ENCODE peak calls at places on chromosomes 6 and 20, in nine cellular contexts. One of them, this sample, is unnamed. For H3K4me1, the result is how much of the 10 kb centered on the place peaks cover.

GRCh38 chr20:59835057-59835447 is 98.4 kb downstream of the SYCP2 start:
- DNase-seq in tibial artery: no peak
- DNase-seq in PC-9: no peak
- DNase-seq in GM12878: no peak
- DNase-seq in IMR-90: no peak
- DNase-seq in cardiac muscle cell: peak
- DNase-seq in A549: no peak
- DNase-seq in neural progenitor cell: no peak
- DNase-seq in kidney: peak
- DNase-seq in this sample: no peak

GRCh38 chr6:126628125-126628524 is 288.2 kb downstream of the CENPW start:
- DNase-seq in tibial artery: no peak
- DNase-seq in PC-9: no peak
- DNase-seq in GM12878: no peak
- DNase-seq in IMR-90: no peak
- DNase-seq in cardiac muscle cell: no peak
- DNase-seq in A549: no peak
- DNase-seq in neural progenitor cell: no peak
- DNase-seq in kidney: no peak
- DNase-seq in this sample: no peak

GRCh38 chr20:24912397-24913075 is 36.5 kb upstream of the CST7 start:
- DNase-seq in tibial artery: no peak
- DNase-seq in PC-9: no peak
- DNase-seq in GM12878: no peak
- DNase-seq in IMR-90: no peak
- DNase-seq in cardiac muscle cell: no peak
- DNase-seq in A549: no peak
- DNase-seq in neural progenitor cell: no peak
- DNase-seq in kidney: no peak
- DNase-seq in this sample: no peak

GRCh38 chr6:107173779-107174178 is 58.5 kb upstream of the BEND3 start:
- DNase-seq in tibial artery: no peak
- DNase-seq in PC-9: no peak
- DNase-seq in GM12878: no peak
- DNase-seq in IMR-90: peak
- DNase-seq in cardiac muscle cell: peak
- DNase-seq in A549: no peak
- DNase-seq in neural progenitor cell: no peak
- DNase-seq in kidney: no peak
- DNase-seq in this sample: no peak

GRCh38 chr20:62841705-62842212 is 19.9 kb downstream of the TCFL5 start:
- DNase-seq in tibial artery: no peak
- DNase-seq in PC-9: no peak
- DNase-seq in GM12878: no peak
- DNase-seq in IMR-90: no peak
- DNase-seq in cardiac muscle cell: no peak
- DNase-seq in A549: no peak
- DNase-seq in neural progenitor cell: no peak
- DNase-seq in kidney: peak
- DNase-seq in this sample: no peak

GRCh38 chr6:129683606-129684322 is 26.2 kb downstream of the ARHGAP18 start:
- DNase-seq in tibial artery: peak
- DNase-seq in PC-9: peak
- DNase-seq in GM12878: peak
- DNase-seq in IMR-90: peak
- DNase-seq in cardiac muscle cell: peak
- DNase-seq in A549: peak
- DNase-seq in neural progenitor cell: no peak
- DNase-seq in kidney: peak
- DNase-seq in this sample: no peak

GRCh38 chr20:32116079-32116521 is 6.6 kb downstream of the TM9SF4 start:
- DNase-seq in tibial artery: no peak
- DNase-seq in PC-9: no peak
- DNase-seq in GM12878: no peak
- DNase-seq in IMR-90: peak
- DNase-seq in cardiac muscle cell: no peak
- DNase-seq in A549: no peak
- DNase-seq in neural progenitor cell: no peak
- DNase-seq in kidney: no peak
- DNase-seq in this sample: no peak

GRCh38 chr20:42277203-42277602 is 659.0 kb upstream of the CHD6 start:
- DNase-seq in tibial artery: no peak
- DNase-seq in PC-9: no peak
- DNase-seq in GM12878: no peak
- DNase-seq in IMR-90: no peak
- DNase-seq in cardiac muscle cell: no peak
- DNase-seq in A549: no peak
- DNase-seq in neural progenitor cell: peak
- DNase-seq in kidney: no peak
- DNase-seq in this sample: no peak

GRCh38 chr6:137823826-137824501 is 43.1 kb upstream of the TNFAIP3 start:
- DNase-seq in tibial artery: peak
- DNase-seq in PC-9: no peak
- DNase-seq in GM12878: no peak
- DNase-seq in IMR-90: peak
- DNase-seq in cardiac muscle cell: peak
- DNase-seq in A549: no peak
- DNase-seq in neural progenitor cell: peak
- DNase-seq in kidney: no peak
- DNase-seq in this sample: no peak

GRCh38 chr6:91566467-91566866 is 979.6 kb upstream of the MAP3K7 start:
- DNase-seq in tibial artery: no peak
- DNase-seq in PC-9: no peak
- DNase-seq in GM12878: no peak
- DNase-seq in IMR-90: peak
- DNase-seq in cardiac muscle cell: no peak
- DNase-seq in A549: no peak
- DNase-seq in neural progenitor cell: no peak
- DNase-seq in kidney: no peak
- DNase-seq in this sample: no peak

GRCh38 chr6:125099211-125100017 is 54.2 kb upstream of the TPD52L1 start:
- DNase-seq in tibial artery: peak
- DNase-seq in PC-9: peak
- DNase-seq in GM12878: no peak
- DNase-seq in IMR-90: peak
- DNase-seq in cardiac muscle cell: peak
- DNase-seq in A549: peak
- DNase-seq in neural progenitor cell: peak
- DNase-seq in kidney: peak
- DNase-seq in this sample: peak

GRCh38 chr6:82237013-82237412 is 10.5 kb downstream of the IBTK start:
- DNase-seq in tibial artery: no peak
- DNase-seq in PC-9: no peak
- DNase-seq in GM12878: no peak
- DNase-seq in IMR-90: no peak
- DNase-seq in cardiac muscle cell: peak
- DNase-seq in A549: no peak
- DNase-seq in neural progenitor cell: no peak
- DNase-seq in kidney: no peak
- DNase-seq in this sample: no peak

DNA sequence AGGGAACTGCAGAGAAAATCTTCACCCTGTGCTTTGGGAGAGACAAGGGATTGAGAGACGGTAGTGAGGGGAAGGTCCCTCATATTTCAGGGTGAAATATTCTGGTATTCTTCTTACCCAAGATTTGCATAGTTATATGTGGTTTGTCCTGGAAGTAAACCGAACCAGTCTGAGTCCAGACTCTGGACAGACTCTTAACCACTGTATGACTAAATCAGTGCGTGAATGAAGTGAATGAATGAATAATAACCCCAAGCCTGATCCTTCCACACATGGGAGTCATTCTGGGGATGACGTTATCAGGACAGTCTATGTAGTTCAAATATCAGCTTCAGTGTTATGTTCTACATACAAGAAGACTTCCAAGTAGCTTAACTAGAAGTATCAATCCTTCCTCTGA is 690.7 kb downstream of the KIF16B start:
- DNase-seq in tibial artery: no peak
- DNase-seq in PC-9: no peak
- DNase-seq in GM12878: no peak
- DNase-seq in IMR-90: no peak
- DNase-seq in cardiac muscle cell: no peak
- DNase-seq in A549: no peak
- DNase-seq in neural progenitor cell: no peak
- DNase-seq in kidney: no peak
- DNase-seq in this sample: no peak
- H3K27ac ChIP-seq in tibial artery: no peak
- H3K27ac ChIP-seq in PC-9: no peak
- H3K27ac ChIP-seq in GM12878: no peak
- H3K27ac ChIP-seq in IMR-90: no peak
- H3K27ac ChIP-seq in cardiac muscle cell: no peak
- H3K27ac ChIP-seq in A549: no peak
- H3K27ac ChIP-seq in neural progenitor cell: no peak
- H3K27ac ChIP-seq in kidney: no peak
- H3K27ac ChIP-seq in this sample: no peak

DNA sequence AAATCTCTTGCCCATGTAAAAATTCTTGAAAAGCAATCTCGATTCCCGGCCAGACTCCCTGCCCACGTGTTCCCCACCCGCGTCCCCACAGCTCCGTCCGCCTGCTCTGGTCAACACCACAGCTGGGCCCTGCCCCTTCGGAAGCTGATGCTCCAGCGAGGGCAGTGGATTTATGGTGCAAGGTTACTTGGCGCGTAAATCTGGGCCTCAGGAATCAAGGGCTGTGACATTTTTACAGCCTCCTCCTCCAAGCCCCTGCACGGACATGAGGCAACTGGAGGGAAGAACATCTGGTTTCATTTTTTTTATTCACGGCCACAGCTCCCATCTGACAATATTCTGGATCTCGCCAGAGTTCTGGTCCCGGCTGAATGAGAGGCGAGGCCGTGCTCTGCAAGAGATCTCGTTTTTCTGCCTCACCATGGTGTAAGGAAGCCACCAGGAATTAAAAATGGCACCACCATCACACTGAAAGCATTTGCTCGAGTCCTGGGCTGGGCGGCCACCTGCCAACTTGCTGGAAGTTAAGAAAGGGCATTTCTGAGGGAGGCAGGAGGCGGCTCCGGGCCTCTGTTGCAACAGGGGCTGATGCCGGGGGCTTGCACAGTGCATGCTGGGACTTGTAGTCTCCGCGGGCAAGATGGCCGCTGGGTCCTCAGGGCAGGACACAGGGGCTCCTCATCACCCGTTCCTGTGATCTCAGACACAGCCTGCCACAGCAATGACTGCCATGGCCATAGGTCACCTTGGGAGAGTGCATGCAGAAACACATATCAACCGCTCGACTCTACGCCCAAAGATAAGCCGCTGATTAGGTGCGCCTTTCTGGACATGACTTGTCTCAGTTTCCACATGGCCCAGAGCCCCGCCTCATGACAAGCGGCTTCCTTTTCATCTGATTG is 148.5 kb downstream of the LY86 start:
- DNase-seq in tibial artery: peak
- DNase-seq in PC-9: no peak
- DNase-seq in GM12878: no peak
- DNase-seq in IMR-90: no peak
- DNase-seq in cardiac muscle cell: peak
- DNase-seq in A549: no peak
- DNase-seq in neural progenitor cell: peak
- DNase-seq in kidney: peak
- DNase-seq in this sample: no peak
- H3K4me3 ChIP-seq in tibial artery: peak
- H3K4me3 ChIP-seq in PC-9: no peak
- H3K4me3 ChIP-seq in GM12878: no peak
- H3K4me3 ChIP-seq in IMR-90: peak
- H3K4me3 ChIP-seq in cardiac muscle cell: no peak
- H3K4me3 ChIP-seq in A549: no peak
- H3K4me3 ChIP-seq in neural progenitor cell: no peak
- H3K4me3 ChIP-seq in kidney: peak
- H3K4me3 ChIP-seq in this sample: no peak

DNA sequence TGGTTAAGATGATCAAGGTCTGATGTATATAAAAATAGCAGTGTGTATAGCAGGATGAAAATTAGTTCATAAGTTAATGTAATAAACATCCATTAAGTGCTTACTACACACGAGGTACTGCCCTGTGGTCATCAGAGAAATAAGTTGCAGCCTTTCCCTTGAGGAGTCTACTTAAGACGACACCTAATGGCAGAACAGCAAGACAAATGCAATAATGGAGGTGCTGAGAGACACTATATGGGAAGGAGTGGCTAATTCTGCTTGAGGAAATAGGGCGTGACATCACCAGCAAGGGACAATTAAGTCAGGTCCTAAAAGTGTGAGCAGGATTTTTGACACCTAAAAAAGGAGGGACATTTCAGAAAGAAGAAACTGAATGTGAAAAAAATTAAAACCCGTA is 75.2 kb downstream of the BACH2 start:
- DNase-seq in tibial artery: no peak
- DNase-seq in PC-9: no peak
- DNase-seq in GM12878: no peak
- DNase-seq in IMR-90: no peak
- DNase-seq in cardiac muscle cell: no peak
- DNase-seq in A549: no peak
- DNase-seq in neural progenitor cell: peak
- DNase-seq in kidney: no peak
- DNase-seq in this sample: no peak
- H3K4me1 ChIP-seq in tibial artery: under half
- H3K4me1 ChIP-seq in PC-9: under half
- H3K4me1 ChIP-seq in GM12878: under half
- H3K4me1 ChIP-seq in IMR-90: under half
- H3K4me1 ChIP-seq in cardiac muscle cell: under half
- H3K4me1 ChIP-seq in A549: under half
- H3K4me1 ChIP-seq in neural progenitor cell: under half
- H3K4me1 ChIP-seq in kidney: under half
- H3K4me1 ChIP-seq in this sample: under half

DNA sequence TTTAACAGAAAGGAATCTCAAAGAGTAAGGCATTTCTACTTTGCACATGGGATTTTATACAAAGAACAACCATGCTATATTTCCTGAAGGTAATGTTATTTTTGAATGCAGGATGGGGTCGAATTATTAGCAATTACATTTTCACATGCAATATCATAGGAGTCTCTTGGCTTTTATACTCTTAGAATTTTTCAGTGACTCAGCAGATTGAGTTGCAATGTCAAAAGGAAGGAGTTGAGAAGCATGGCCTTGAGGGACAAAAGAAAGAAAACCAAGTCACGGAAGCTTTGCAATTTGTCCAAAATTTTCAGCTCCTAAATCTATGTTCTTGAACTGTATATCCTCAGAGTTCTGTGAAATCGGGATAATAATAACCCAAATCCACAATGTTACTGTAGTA is 181.1 kb downstream of the GRM1 start:
- DNase-seq in tibial artery: no peak
- DNase-seq in PC-9: no peak
- DNase-seq in GM12878: no peak
- DNase-seq in IMR-90: no peak
- DNase-seq in cardiac muscle cell: no peak
- DNase-seq in A549: no peak
- DNase-seq in neural progenitor cell: no peak
- DNase-seq in kidney: no peak
- DNase-seq in this sample: no peak
- H3K27ac ChIP-seq in tibial artery: no peak
- H3K27ac ChIP-seq in PC-9: no peak
- H3K27ac ChIP-seq in GM12878: no peak
- H3K27ac ChIP-seq in IMR-90: no peak
- H3K27ac ChIP-seq in cardiac muscle cell: no peak
- H3K27ac ChIP-seq in A549: no peak
- H3K27ac ChIP-seq in neural progenitor cell: no peak
- H3K27ac ChIP-seq in kidney: no peak
- H3K27ac ChIP-seq in this sample: no peak